ENCODE peak calls at places on chromosome 20, in seven cellular contexts. W, Y, S, P, D, Q and E are unnamed samples.

GRCh38 chr20:50992733-50993457 is 30.0 kb downstream of the KCNG1 start:
- DNase-seq in Y (peak; percentile 81), S (peak; percentile 94), P (peak; percentile 69), D (peak; percentile 66), W (peak; percentile 85), Q (peak; percentile 62), E (peak; percentile 99)

GRCh38 chr20:51463998-51464397 is 78.5 kb downstream of the NFATC2 start:
- DNase-seq in D (no peak), P (no peak), W (no peak), Y (no peak), S (no peak), Q (no peak), E (peak; percentile 39)

GRCh38 chr20:63325021-63325471 is 32.1 kb downstream of the COL20A1 start:
- DNase-seq in D (no peak), S (no peak), Q (no peak), W (no peak), P (no peak), Y (no peak), E (no peak)

GRCh38 chr20:14521436-14521835 is 184.0 kb upstream of the FLRT3 start:
- DNase-seq in Q (no peak), D (no peak), W (no peak), S (no peak), P (peak; percentile 41), Y (peak; percentile 26), E (no peak)

GRCh38 chr20:19626896-19627295 is 131.2 kb upstream of the RIN2 start:
- DNase-seq in D (no peak), S (no peak), Y (peak; percentile 3), P (peak; percentile 26), Q (no peak), W (no peak), E (peak; percentile 81)

GRCh38 chr20:3716195-3716834 is 3.9 kb upstream of the SIGLEC1 start:
- DNase-seq in D (peak; percentile 25), W (peak; percentile 51), Q (peak; percentile 28), Y (peak; percentile 62), S (peak; percentile 79), P (peak; percentile 37), E (peak; percentile 80)

GRCh38 chr20:2314759-2315439 is 19.1 kb downstream of the TGM3 start:
- DNase-seq in Y (peak; percentile 58), Q (no peak), D (no peak), W (no peak), P (peak; percentile 28), S (no peak), E (peak; percentile 51)

GRCh38 chr20:52201395-52201794 is 9.8 kb upstream of the ZFP64 start:
- DNase-seq in D (no peak), P (no peak), Q (no peak), W (no peak), S (no peak), Y (no peak), E (no peak)

GRCh38 chr20:45157977-45158376 is 16.7 kb upstream of the PI3 start:
- DNase-seq in W (no peak), Q (no peak), Y (peak; percentile 69), S (no peak), P (peak; percentile 43), D (no peak), E (no peak)

DNA sequence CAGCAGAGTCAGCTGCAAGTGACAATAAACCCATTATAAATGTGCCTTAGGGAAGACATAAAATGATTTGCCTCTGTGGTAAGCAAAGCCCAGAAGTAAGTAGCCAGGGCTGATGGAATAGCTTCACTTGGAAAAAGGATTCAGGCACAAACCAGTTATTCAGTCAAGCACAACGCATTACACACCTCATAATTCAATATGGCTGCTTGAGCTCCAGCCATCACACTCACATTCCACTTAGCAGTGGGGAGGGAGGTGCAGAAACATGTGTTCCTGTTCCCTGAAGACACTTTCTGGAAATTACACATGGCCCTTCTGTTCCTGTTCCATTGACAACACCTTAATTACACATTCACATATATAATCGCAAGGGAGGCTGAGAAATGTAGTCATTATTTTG is 231.3 kb downstream of the PREX1 start:
- DNase-seq in Q (no peak), Y (no peak), S (no peak), W (no peak), P (no peak), D (no peak), E (no peak)
- H2BK120ac ChIP-seq in Q (no peak overlapping the region), Y (no peak overlapping the region), S (no peak overlapping the region), W (no peak overlapping the region), P (no peak overlapping the region), D (no peak overlapping the region), E (no peak overlapping the region)

GRCh38 chr20:963795-964194 is 38.3 kb downstream of the RSPO4 start:
- DNase-seq in Q (no peak), W (no peak), S (no peak), Y (no peak), P (no peak), D (no peak), E (no peak)

GRCh38 chr20:962683-963082 is 39.4 kb downstream of the RSPO4 start:
- DNase-seq in Q (no peak), S (no peak), W (no peak), Y (no peak), D (no peak), P (no peak), E (no peak)

GRCh38 chr20:959996-960615 is 42.0 kb downstream of the RSPO4 start:
- DNase-seq in D (no peak), Q (no peak), S (no peak), Y (no peak), P (no peak), W (no peak), E (no peak)

GRCh38 chr20:962223-962622 is 39.9 kb downstream of the RSPO4 start:
- DNase-seq in Y (no peak), P (no peak), D (no peak), Q (no peak), W (no peak), S (no peak), E (no peak)

GRCh38 chr20:961768-962167 is 40.3 kb downstream of the RSPO4 start:
- DNase-seq in Y (no peak), D (no peak), P (no peak), S (no peak), W (no peak), Q (no peak), E (no peak)
- H2BK120ac ChIP-seq in Y (no peak overlapping the region), D (no peak overlapping the region), P (no peak overlapping the region), S (no peak overlapping the region), W (no peak overlapping the region), Q (no peak overlapping the region), E (no peak overlapping the region)

DNA sequence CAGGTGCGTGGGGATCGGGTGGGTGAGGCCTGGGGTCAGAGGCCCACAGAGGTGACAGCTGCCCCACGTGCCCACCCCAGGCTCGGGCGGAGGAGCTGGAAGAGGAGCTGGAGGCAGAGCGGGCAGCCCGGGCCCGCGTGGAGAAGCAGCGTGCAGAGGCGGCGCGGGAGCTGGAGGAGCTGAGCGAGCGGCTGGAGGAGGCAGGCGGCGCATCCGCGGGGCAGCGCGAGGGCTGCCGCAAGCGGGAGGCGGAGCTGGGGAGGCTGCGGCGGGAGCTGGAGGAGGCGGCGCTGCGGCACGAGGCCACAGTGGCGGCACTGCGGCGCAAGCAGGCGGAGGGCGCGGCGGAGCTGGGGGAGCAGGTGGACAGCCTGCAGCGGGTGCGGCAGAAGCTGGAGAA is 41.5 kb downstream of the MYH7B start:
- DNase-seq in Y (no peak), Q (no peak), S (peak; percentile 71), P (peak; percentile 15), D (no peak), W (no peak), E (no peak)
- H2BK120ac ChIP-seq in Y (no peak overlapping the region), Q (no peak overlapping the region), S (no peak overlapping the region), P (no peak overlapping the region), D (no peak overlapping the region), W (no peak overlapping the region), E (no peak overlapping the region)

GRCh38 chr20:13353261-13353945 is 132.3 kb downstream of the ISM1 start:
- DNase-seq in S (no peak), W (no peak), P (no peak), Q (no peak), D (no peak), Y (no peak), E (peak; percentile 49)
- H2BK120ac ChIP-seq in S (no peak overlapping the region), W (no peak overlapping the region), P (no peak overlapping the region), Q (no peak overlapping the region), D (no peak overlapping the region), Y (no peak overlapping the region), E (no peak overlapping the region)

GRCh38 chr20:35318502-35319157 is 26.4 kb upstream of the FAM83C start:
- DNase-seq in S (no peak), Q (no peak), Y (peak; percentile 78), W (no peak), P (peak; percentile 90), D (no peak), E (peak; percentile 85)

GRCh38 chr20:35314460-35315198 is 22.4 kb upstream of the FAM83C start:
- DNase-seq in P (no peak), D (no peak), Q (no peak), S (no peak), W (no peak), Y (no peak), E (no peak)

GRCh38 chr20:35317416-35317815 is 25.2 kb upstream of the FAM83C start:
- DNase-seq in Y (no peak), S (no peak), P (peak; percentile 18), W (no peak), Q (no peak), D (no peak), E (no peak)

GRCh38 chr20:35315199-35316020 is 23.2 kb upstream of the FAM83C start:
- DNase-seq in D (no peak), S (no peak), Q (no peak), P (peak; percentile 58), Y (peak; percentile 41), W (no peak), E (no peak)

DNA sequence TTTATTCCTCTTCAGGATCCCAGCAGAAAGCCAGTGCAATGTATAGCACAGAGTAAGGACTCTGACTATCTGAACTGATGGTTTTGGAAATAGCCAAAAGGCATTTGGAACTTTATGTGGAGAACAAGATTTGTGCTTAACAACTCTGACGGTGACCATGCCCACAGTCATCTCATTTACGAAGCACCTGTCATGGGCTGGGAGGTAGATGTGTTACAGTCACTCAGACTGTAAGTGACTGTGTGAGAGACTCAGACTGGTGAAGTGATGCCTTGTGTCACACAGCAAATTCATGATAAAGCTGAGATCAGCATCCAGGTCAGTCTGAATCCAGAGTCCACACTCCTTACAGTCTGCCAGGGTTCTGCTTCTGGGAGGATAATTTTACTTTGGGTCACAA is 23.9 kb upstream of the FAM83C start:
- DNase-seq in P (no peak), Y (no peak), W (no peak), S (no peak), D (no peak), Q (no peak), E (no peak)
- H2BK120ac ChIP-seq in P (peak overlapping the region; percentile 89), Y (no peak overlapping the region), W (no peak overlapping the region), S (no peak overlapping the region), D (no peak overlapping the region), Q (no peak overlapping the region), E (no peak overlapping the region)